ENCODE peak calls at places on chromosomes 11 and 22, in eight cellular contexts. X is thoracic aorta, F is iPS-NIHi11, T is amniotic epithelial cell, V is nephron progenitor cell, O is NCI-H345, K is epithelial cell of esophagus, Z is GM12891. D is an unnamed sample.

GRCh38 chr11:65594991-65595920 is at the start of gene KCNK7:
- DNase-seq in X (no peak), F (no peak), T (no peak), V (no peak), O (no peak), K (no peak), Z (no peak), D (peak; percentile 78)

GRCh38 chr11:102914238-102915043 is 39.7 kb upstream of the MMP12 start:
- DNase-seq in X (no peak), F (peak; percentile 59), T (peak; percentile 23), V (no peak), O (no peak), K (peak; percentile 57), Z (no peak), D (no peak)

GRCh38 chr11:67311051-67311555 is 7.8 kb downstream of the SSH3 start:
- DNase-seq in X (no peak), F (no peak), T (no peak), V (no peak), O (no peak), K (no peak), Z (no peak), D (no peak)

GRCh38 chr11:59158206-59159068 is 13.5 kb upstream of the DTX4 start:
- DNase-seq in X (no peak), F (peak; percentile 73), T (peak; percentile 66), V (peak; percentile 58), O (peak; percentile 68), K (peak; percentile 81), Z (no peak), D (no peak)

GRCh38 chr11:116984589-116984988 is 113.6 kb downstream of the SIK3 start:
- DNase-seq in X (no peak), F (no peak), T (peak; percentile 100), V (no peak), O (no peak), K (peak; percentile 82), Z (no peak), D (no peak)

GRCh38 chr11:13635804-13636203 is 32.7 kb upstream of the FAR1 start:
- DNase-seq in X (no peak), F (no peak), T (no peak), V (no peak), O (no peak), K (no peak), Z (no peak), D (no peak)

GRCh38 chr11:32309541-32310217 is 125.7 kb downstream of the WT1 start:
- DNase-seq in X (no peak), F (no peak), T (peak; percentile 74), V (no peak), O (no peak), K (peak; percentile 9), Z (no peak), D (no peak)

GRCh38 chr22:21865041-21865440 is 2.4 kb downstream of the MAPK1 start:
- DNase-seq in X (peak; percentile 48), F (no peak), T (peak; percentile 87), V (no peak), O (no peak), K (peak; percentile 67), Z (no peak), D (no peak)

GRCh38 chr22:37178350-37179125 is 9.5 kb downstream of the C1QTNF6 start:
- DNase-seq in X (no peak), F (no peak), T (peak; percentile 65), V (no peak), O (no peak), K (peak; percentile 55), Z (no peak), D (no peak)

GRCh38 chr22:47381240-47381639 is 618.8 kb downstream of the TBC1D22A start:
- DNase-seq in X (no peak), F (no peak), T (no peak), V (no peak), O (no peak), K (no peak), Z (no peak), D (no peak)

GRCh38 chr11:73528877-73529530 is 68.9 kb downstream of the FAM168A start:
- DNase-seq in X (no peak), F (no peak), T (no peak), V (no peak), O (no peak), K (no peak), Z (no peak), D (no peak)

GRCh38 chr11:73273246-73273890 is 1.2 kb downstream of the P2RY6 start:
- DNase-seq in X (no peak), F (no peak), T (no peak), V (no peak), O (no peak), K (no peak), Z (no peak), D (peak; percentile 6)

GRCh38 chr11:23947883-23948282 is 549.0 kb upstream of the LUZP2 start:
- DNase-seq in X (no peak), F (no peak), T (no peak), V (no peak), O (no peak), K (no peak), Z (no peak), D (no peak)

GRCh38 chr11:61297741-61298140 is 2.6 kb upstream of the VWCE start:
- DNase-seq in X (no peak), F (no peak), T (peak; percentile 64), V (no peak), O (no peak), K (peak; percentile 89), Z (no peak), D (no peak)

GRCh38 chr11:120985718-120986569 is 38.0 kb upstream of the TBCEL start:
- DNase-seq in X (no peak), F (peak; percentile 81), T (peak; percentile 41), V (peak; percentile 79), O (peak; percentile 68), K (peak; percentile 46), Z (peak; percentile 45), D (peak; percentile 70)

GRCh38 chr11:126403658-126404057 is 48.2 kb downstream of the ST3GAL4 start:
- DNase-seq in X (no peak), F (no peak), T (no peak), V (no peak), O (no peak), K (peak; percentile 32), Z (peak; percentile 56), D (no peak)

GRCh38 chr11:18692941-18693760 is 5.4 kb upstream of the TMEM86A start:
- DNase-seq in X (no peak), F (no peak), T (no peak), V (no peak), O (no peak), K (no peak), Z (no peak), D (no peak)

GRCh38 chr11:67307545-67308001 is 4.2 kb downstream of the SSH3 start:
- DNase-seq in X (no peak), F (no peak), T (no peak), V (no peak), O (no peak), K (no peak), Z (no peak), D (peak; percentile 2)

GRCh38 chr11:64281957-64282770 is 2.3 kb downstream of the BAD start:
- DNase-seq in X (no peak), F (no peak), T (no peak), V (no peak), O (no peak), K (no peak), Z (no peak), D (no peak)

D was measured in 8988T.